ENCODE peak calls at places on chromosome 10, in nine cellular contexts. Z, E, H, P, D, C, G, W and S are unnamed samples.

GRCh38 chr10:12833451-12833850 is 168.1 kb downstream of the CCDC3 start:
- DNase-seq in H (no peak), P (no peak), C (no peak), D (peak), Z (no peak), W (no peak), E (no peak), G (no peak), S (no peak)

GRCh38 chr10:58267713-58268453 is at the start of gene IPMK:
- DNase-seq in E (peak), P (peak), W (peak), C (peak), Z (peak), H (peak), D (peak), G (peak), S (peak)

GRCh38 chr10:5975641-5976473 is 1.5 kb downstream of the IL15RA start:
- DNase-seq in W (no peak), G (no peak), C (peak), Z (peak), H (peak), P (no peak), E (no peak), D (no peak), S (peak)

GRCh38 chr10:93476756-93477155 is 5.4 kb downstream of the MYOF start:
- DNase-seq in D (no peak), Z (no peak), P (no peak), E (no peak), H (no peak), W (no peak), C (no peak), G (no peak), S (no peak)

GRCh38 chr10:43264324-43264986 is 2.4 kb downstream of the RASGEF1A start:
- DNase-seq in W (peak), E (no peak), G (no peak), P (no peak), D (no peak), H (no peak), Z (no peak), C (no peak), S (no peak)

GRCh38 chr10:129035052-129035805 is 431.8 kb upstream of the MGMT start:
- DNase-seq in D (no peak), G (no peak), Z (peak), H (peak), W (no peak), P (no peak), E (no peak), C (peak), S (no peak)

GRCh38 chr10:106942035-106942662 is 222.4 kb downstream of the SORCS1 start:
- DNase-seq in E (no peak), H (no peak), Z (no peak), C (peak), D (no peak), W (no peak), P (no peak), G (no peak), S (no peak)

GRCh38 chr10:61792097-61792496 is 109.4 kb upstream of the ARID5B start:
- DNase-seq in G (no peak), P (no peak), D (no peak), E (no peak), W (no peak), Z (no peak), C (no peak), H (no peak), S (no peak)

GRCh38 chr10:17617031-17617911 is at the start of gene HACD1:
- DNase-seq in D (peak), E (peak), P (peak), C (peak), Z (peak), G (peak), W (peak), H (peak), S (peak)

GRCh38 chr10:48983648-48984359 is 44.2 kb upstream of the LRRC18 start:
- DNase-seq in W (no peak), H (no peak), D (no peak), Z (no peak), G (no peak), E (no peak), P (no peak), C (no peak), S (no peak)